ENCODE peak calls at places on chromosomes 1 and 21, in four cellular contexts. R is neural crest cell, E is IMR-90, L is WTC11. W is an unnamed sample.

GRCh38 chr1:112803906-112804762 is 89.0 kb upstream of the PPM1J start:
- DNase-seq in E (peak; percentile 65), R (peak; percentile 58), L (peak; percentile 85), W (peak; percentile 70)

GRCh38 chr1:223074427-223074826 is 68.6 kb downstream of the TLR5 start:
- DNase-seq in L (no peak), R (no peak), E (no peak), W (no peak)

GRCh38 chr1:110197905-110198629 is 12.0 kb upstream of the KCNC4 start:
- DNase-seq in R (no peak), E (no peak), L (no peak), W (no peak)

GRCh38 chr1:2925923-2926322 is 95.3 kb upstream of the ACTRT2 start:
- DNase-seq in R (no peak), L (no peak), E (no peak), W (peak; percentile 47)

GRCh38 chr1:11654571-11655262 is at the start of gene FBXO44:
- DNase-seq in E (no peak), R (no peak), L (peak; percentile 88), W (peak; percentile 66)

GRCh38 chr21:35428489-35428888 is 379.4 kb upstream of the RUNX1 start:
- DNase-seq in E (no peak), R (no peak), L (peak; percentile 14), W (no peak)

GRCh38 chr1:44049839-44050238 is 18.6 kb upstream of the SLC6A9 start:
- DNase-seq in L (no peak), R (no peak), E (peak; percentile 97), W (no peak)

GRCh38 chr21:35925497-35925896 is 134.8 kb downstream of the SETD4 start:
- DNase-seq in L (no peak), E (peak; percentile 18), R (no peak), W (no peak)

GRCh38 chr1:92244376-92244775 is 26.7 kb downstream of the C1orf146 start:
- DNase-seq in E (peak; percentile 28), L (no peak), R (no peak), W (no peak)

GRCh38 chr1:225651872-225652725 is 824 bp downstream of the ENAH start:
- DNase-seq in R (no peak), L (peak; percentile 30), E (no peak), W (peak; percentile 43)

GRCh38 chr1:33224166-33224707 is 32.1 kb upstream of the ZNF362 start:
- DNase-seq in E (no peak), R (no peak), L (no peak), W (no peak)

GRCh38 chr1:184210048-184210447 is 158.5 kb downstream of the TSEN15 start:
- DNase-seq in E (peak; percentile 42), L (no peak), R (no peak), W (no peak)

GRCh38 chr1:248886237-248886895 is 19.7 kb upstream of the PGBD2 start:
- DNase-seq in R (no peak), L (no peak), E (peak; percentile 48), W (no peak)

GRCh38 chr1:95384570-95384969 is 150.6 kb downstream of the RWDD3 start:
- DNase-seq in L (peak; percentile 81), R (peak; percentile 36), E (peak; percentile 1), W (no peak)

GRCh38 chr1:168485048-168485447 is 58.7 kb downstream of the XCL2 start:
- DNase-seq in R (no peak), E (peak; percentile 44), L (no peak), W (no peak)

GRCh38 chr1:202121006-202121405 is 1.7 kb upstream of the GPR37L1 start:
- DNase-seq in R (no peak), L (no peak), E (no peak), W (no peak)

GRCh38 chr1:15186846-15187151 is 33.3 kb downstream of the TMEM51 start:
- DNase-seq in R (no peak), E (no peak), L (peak; percentile 62), W (no peak)

GRCh38 chr1:118589486-118589885 is 398.7 kb downstream of the TBX15 start:
- DNase-seq in E (no peak), L (no peak), R (no peak), W (no peak)

GRCh38 chr1:32464191-32464715 is 619 bp upstream of the ZBTB8B start:
- DNase-seq in L (no peak), E (peak; percentile 4), R (peak; percentile 8), W (no peak)

GRCh38 chr1:232859216-232859615 is 54.0 kb downstream of the MAP10 start:
- DNase-seq in E (no peak), L (no peak), R (no peak), W (no peak)

GRCh38 chr1:70440642-70441391 is 29.7 kb downstream of the CTH start:
- DNase-seq in R (no peak), E (no peak), L (no peak), W (no peak)

DNA sequence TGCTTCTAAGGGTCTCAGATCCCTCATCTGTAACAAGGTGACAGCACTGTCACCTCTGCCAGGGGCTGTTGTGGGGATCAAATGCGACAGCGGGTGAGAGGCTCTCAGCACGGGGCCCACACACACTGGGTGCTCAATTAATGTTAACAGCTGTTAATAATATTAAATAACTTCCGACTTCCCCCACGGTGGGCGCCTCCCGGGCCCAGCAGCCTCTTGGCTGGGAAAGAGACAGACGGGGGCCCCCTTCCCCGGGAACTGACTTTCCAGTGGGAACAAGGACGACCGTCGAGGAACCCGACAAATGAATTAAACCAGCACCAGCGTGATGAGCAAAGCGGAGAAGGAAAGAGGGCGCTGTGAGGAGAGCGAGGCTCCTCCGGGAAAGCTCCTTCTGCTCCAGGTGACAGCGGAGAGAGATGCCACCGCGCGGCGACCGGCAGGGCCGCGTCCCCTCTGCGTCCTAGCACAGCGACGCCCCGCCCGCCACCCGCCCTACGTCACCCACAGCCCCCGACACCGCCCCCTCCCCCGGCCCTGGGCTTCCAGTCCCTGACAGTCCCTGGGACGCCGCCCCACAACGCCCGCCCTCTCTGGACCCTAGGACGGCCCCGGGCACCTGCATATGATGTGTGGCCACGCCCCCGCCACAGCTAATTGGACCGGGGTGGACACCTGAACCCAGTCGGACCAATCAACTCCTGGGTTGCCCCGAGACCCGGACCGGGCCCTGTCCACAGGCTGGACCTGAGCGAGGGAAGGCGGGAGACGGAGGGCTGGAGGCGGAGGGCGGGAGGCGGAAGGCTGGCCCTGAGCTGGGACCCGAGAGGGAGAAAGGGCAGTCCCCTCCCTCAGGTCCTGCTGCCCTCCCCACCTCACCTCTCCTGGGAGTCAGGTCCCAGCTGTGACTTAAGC is 38.2 kb downstream of the MATN1 start:
- DNase-seq in L (peak; percentile 99), E (no peak), R (peak; percentile 36), W (peak; percentile 71)
- TF ChIP-seq CTCF in L (no peak), E (no peak), R (peak; percentile 53), W (no peak)

GRCh38 chr1:228455715-228456114 is 31.5 kb upstream of the RNF187 start:
- DNase-seq in L (no peak), E (peak; percentile 31), R (no peak), W (no peak)
- TF ChIP-seq CTCF in L (no peak), E (peak; percentile 41), R (peak; percentile 45), W (no peak)

GRCh38 chr1:152479792-152480595 is 30.6 kb upstream of the LCE5A start:
- DNase-seq in L (peak; percentile 12), R (no peak), E (peak; percentile 10), W (peak; percentile 64)
- TF ChIP-seq CTCF in L (no peak), R (peak; percentile 14), E (peak; percentile 40), W (no peak)

DNA sequence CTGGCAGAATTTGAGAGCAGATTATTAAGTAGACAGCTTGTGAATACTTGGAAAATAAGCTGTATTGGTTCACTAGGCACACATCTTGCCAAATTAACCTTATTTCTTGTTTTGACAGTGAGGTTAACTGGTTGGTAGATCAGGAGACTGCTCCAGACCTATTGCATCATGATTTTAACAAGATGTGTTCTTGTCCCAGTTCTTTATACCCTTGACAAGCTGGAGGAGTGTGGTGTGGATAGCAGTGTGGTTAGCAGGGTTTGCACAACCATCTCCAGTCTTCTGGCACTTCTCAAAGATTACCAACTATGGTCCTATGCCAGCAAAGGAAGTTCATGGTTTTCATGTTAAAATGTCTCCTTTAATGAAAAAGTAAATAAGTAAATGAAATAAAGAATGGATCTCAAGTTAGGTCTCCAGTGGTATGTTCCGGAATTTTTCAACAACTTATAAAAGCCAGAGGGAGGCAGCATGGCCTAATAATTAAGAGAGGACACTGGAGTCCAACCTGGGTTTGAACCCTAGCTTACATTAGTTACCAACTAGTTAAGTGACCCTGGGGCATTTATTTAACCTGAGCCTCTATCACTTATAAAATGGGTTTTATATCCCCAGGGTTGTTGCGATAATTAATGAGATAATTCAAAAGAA is 34.1 kb downstream of the DDX20 start:
- DNase-seq in L (no peak), R (no peak), E (no peak), W (no peak)
- TF ChIP-seq CTCF in L (no peak), R (no peak), E (no peak), W (no peak)

GRCh38 chr1:16625497-16626408 is 12.4 kb upstream of the NBPF1 start:
- DNase-seq in R (no peak), E (no peak), L (no peak), W (no peak)

GRCh38 chr1:16618719-16619118 is 5.4 kb upstream of the NBPF1 start:
- DNase-seq in R (no peak), L (peak; percentile 78), E (no peak), W (peak; percentile 63)

GRCh38 chr1:16617778-16618580 is 4.6 kb upstream of the NBPF1 start:
- DNase-seq in E (no peak), R (no peak), L (peak; percentile 9), W (no peak)

GRCh38 chr1:16617101-16617727 is 3.9 kb upstream of the NBPF1 start:
- DNase-seq in L (peak; percentile 29), E (no peak), R (no peak), W (no peak)

GRCh38 chr1:16621300-16621658 is 7.9 kb upstream of the NBPF1 start:
- DNase-seq in L (no peak), E (no peak), R (no peak), W (no peak)
- TF ChIP-seq CTCF in L (peak; percentile 61), E (no peak), R (peak; percentile 59), W (peak; percentile 77)

DNA sequence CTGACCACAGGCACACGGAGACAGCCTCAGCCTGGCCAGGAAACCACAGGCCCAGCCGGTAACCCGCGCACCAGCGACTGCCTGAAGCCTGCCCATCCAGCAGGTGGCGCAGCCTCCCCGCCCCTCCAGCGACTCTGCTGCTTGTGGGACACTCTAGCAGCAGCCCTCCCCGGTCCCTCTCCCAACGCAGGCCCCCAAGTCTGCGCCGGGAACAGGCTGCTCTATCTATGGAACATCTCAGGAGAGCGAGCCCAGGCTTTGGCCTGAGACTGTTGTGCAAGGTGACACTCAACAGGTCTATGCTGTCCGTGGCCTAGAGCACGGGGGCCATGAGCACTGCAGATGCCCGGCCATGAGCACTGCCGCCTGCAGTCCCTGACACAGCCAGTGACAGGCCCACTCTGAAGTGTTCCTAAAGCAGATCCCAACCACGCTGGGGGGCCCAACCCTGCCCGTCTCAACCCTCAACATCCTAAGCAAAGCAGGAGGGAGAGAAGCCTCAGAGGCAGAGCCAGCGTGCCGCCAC is 28.4 kb downstream of the WDR4 start:
- DNase-seq in R (no peak), E (no peak), L (peak; percentile 89), W (no peak)
- TF ChIP-seq CTCF in R (peak; percentile 49), E (peak; percentile 20), L (peak; percentile 74), W (peak; percentile 51)

DNA sequence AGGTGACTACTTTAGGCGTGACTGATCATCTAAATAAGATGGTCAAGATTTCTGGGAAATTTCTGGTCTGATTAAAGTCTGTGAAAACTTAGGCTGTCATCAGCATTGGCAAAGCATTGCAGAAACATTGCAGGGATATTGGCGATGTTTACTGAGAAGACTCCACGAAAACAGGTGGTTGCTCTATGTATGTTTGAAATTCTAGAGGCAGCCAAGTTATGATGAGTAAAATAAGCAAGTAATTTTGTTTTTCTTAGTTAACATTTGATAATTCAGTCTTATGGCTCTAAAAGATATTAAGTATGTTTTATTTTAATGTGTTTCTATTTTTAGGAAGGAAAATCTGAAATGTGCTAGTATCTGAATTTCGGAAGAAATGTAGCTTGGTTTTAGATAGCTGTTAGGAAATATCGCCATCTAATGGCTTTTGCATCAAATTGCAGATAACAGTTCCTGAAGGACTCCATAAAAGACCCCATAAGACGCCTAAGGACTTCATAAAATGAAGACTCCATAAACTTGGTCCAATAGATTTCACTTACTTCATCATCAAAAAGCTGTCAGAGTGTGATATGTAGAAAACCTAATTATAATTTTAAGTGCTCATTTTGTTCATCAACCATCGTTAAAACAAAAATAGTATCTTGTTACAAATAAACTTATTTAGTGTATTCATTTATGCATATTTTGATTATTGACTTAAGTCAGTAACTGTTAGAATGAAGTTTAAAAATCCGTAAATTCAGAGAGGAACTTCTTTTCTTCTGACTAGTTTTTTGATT is 344.6 kb downstream of the RYR2 start:
- DNase-seq in R (no peak), L (no peak), E (peak; percentile 32), W (no peak)
- TF ChIP-seq CTCF in R (peak; percentile 85), L (peak; percentile 47), E (peak; percentile 66), W (peak; percentile 79)